ENCODE peak calls at places on chromosomes 7 and 10, in seven cellular contexts. Y is uterus; X is left lung; R is CD8-positive, alpha-beta T cell; J is psoas muscle; I is ovary; U is OCI-LY7. B is an unnamed sample.

GRCh38 chr7:110204527-110204926 is 886.4 kb upstream of the LRRN3 start:
- DNase-seq in Y (no peak), X (no peak), R (no peak), J (no peak), I (no peak), U (no peak), B (no peak)

GRCh38 chr10:31707578-31708411 is 220.8 kb downstream of the ARHGAP12 start:
- DNase-seq in Y (peak; percentile 78), X (peak; percentile 81), R (no peak), J (peak; percentile 69), I (peak; percentile 72), U (peak; percentile 3), B (no peak)

GRCh38 chr7:21429786-21430574 is 2.1 kb downstream of the SP4 start:
- DNase-seq in Y (no peak), X (no peak), R (no peak), J (no peak), I (no peak), U (no peak), B (no peak)

GRCh38 chr10:5948999-5949759 is 28.2 kb downstream of the IL15RA start:
- DNase-seq in Y (peak; percentile 75), X (peak; percentile 79), R (no peak), J (no peak), I (peak; percentile 66), U (peak; percentile 61), B (no peak)

GRCh38 chr7:47335071-47335470 is 246.8 kb downstream of the TNS3 start:
- DNase-seq in Y (no peak), X (no peak), R (no peak), J (no peak), I (no peak), U (no peak), B (no peak)

GRCh38 chr10:34109952-34110702 is 705.0 kb downstream of the PARD3 start:
- DNase-seq in Y (no peak), X (no peak), R (no peak), J (no peak), I (no peak), U (no peak), B (no peak)

GRCh38 chr7:28871083-28871482 is 87.0 kb downstream of the TRIL start:
- DNase-seq in Y (no peak), X (no peak), R (no peak), J (no peak), I (no peak), U (no peak), B (no peak)

GRCh38 chr10:121695731-121696464 is 97.7 kb upstream of the FGFR2 start:
- DNase-seq in Y (no peak), X (no peak), R (no peak), J (no peak), I (no peak), U (no peak), B (no peak)

GRCh38 chr7:140577656-140578055 is 63.0 kb downstream of the DENND2A start:
- DNase-seq in Y (no peak), X (no peak), R (no peak), J (no peak), I (no peak), U (no peak), B (no peak)
- H3K4me1 ChIP-seq in Y (no peaks in the 10 kb centered on the region), X (no peaks in the 10 kb centered on the region), R (no peaks in the 10 kb centered on the region), J (no peaks in the 10 kb centered on the region), I (no peaks in the 10 kb centered on the region), U (no peaks in the 10 kb centered on the region), B (no peaks in the 10 kb centered on the region)

GRCh38 chr7:57177856-57178767 is 45.9 kb upstream of the ZNF479 start:
- DNase-seq in Y (no peak), X (peak; percentile 31), R (no peak), J (no peak), I (no peak), U (no peak), B (no peak)
- H3K9me3 ChIP-seq in Y (no peaks in the 10 kb centered on the region), X (no peaks in the 10 kb centered on the region), R (no peaks in the 10 kb centered on the region), J (peaks cover 7% of the 10 kb centered on the region), I (no peaks in the 10 kb centered on the region), U (no peaks in the 10 kb centered on the region), B (no peaks in the 10 kb centered on the region)

GRCh38 chr10:58352956-58353610 is 18.3 kb downstream of the UBE2D1 start:
- DNase-seq in Y (no peak), X (no peak), R (no peak), J (no peak), I (no peak), U (no peak), B (no peak)
- H3K4me1 ChIP-seq in Y (no peaks in the 10 kb centered on the region), X (peaks cover 61% of the 10 kb centered on the region), R (peaks cover under 1% of the 10 kb centered on the region), J (peaks cover 89% of the 10 kb centered on the region), I (no peaks in the 10 kb centered on the region), U (no peaks in the 10 kb centered on the region), B (no peaks in the 10 kb centered on the region)

GRCh38 chr7:159119026-159119741 is 25.5 kb downstream of the VIPR2 start:
- DNase-seq in Y (no peak), X (peak; percentile 45), R (no peak), J (no peak), I (no peak), U (no peak), B (no peak)

GRCh38 chr7:159119851-159120539 is 24.7 kb downstream of the VIPR2 start:
- DNase-seq in Y (peak; percentile 6), X (peak; percentile 39), R (no peak), J (no peak), I (no peak), U (no peak), B (no peak)

GRCh38 chr7:159117366-159118219 is 27.1 kb downstream of the VIPR2 start:
- DNase-seq in Y (peak; percentile 5), X (no peak), R (no peak), J (peak; percentile 8), I (peak; percentile 9), U (no peak), B (no peak)

GRCh38 chr7:159118220-159118595 is 26.5 kb downstream of the VIPR2 start:
- DNase-seq in Y (peak; percentile 4), X (peak; percentile 9), R (no peak), J (no peak), I (no peak), U (no peak), B (no peak)

DNA sequence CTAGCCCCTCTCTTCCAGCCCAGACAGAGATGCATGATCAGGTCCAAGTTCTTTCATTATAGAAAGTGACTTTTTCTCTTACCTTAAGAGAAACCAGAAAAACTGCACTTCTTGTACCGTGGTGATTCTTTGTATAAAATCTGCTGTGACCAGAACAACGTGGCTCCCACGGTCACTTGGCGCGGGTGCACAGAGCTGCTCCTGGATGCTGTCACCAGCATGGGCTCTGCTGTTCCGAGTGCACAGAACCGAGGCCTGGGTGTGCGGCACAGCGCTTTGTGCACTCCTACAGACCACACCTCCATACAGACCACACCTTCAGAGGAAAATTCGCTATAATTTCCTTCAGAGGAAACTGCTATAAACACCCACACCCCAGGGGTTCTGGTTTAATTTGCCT is 26.0 kb downstream of the VIPR2 start:
- DNase-seq in Y (no peak), X (peak; percentile 65), R (no peak), J (no peak), I (no peak), U (no peak), B (no peak)
- H3K9me3 ChIP-seq in Y (no peaks in the 10 kb centered on the region), X (no peaks in the 10 kb centered on the region), R (no peaks in the 10 kb centered on the region), J (no peaks in the 10 kb centered on the region), I (no peaks in the 10 kb centered on the region), U (no peaks in the 10 kb centered on the region), B (no peaks in the 10 kb centered on the region)

DNA sequence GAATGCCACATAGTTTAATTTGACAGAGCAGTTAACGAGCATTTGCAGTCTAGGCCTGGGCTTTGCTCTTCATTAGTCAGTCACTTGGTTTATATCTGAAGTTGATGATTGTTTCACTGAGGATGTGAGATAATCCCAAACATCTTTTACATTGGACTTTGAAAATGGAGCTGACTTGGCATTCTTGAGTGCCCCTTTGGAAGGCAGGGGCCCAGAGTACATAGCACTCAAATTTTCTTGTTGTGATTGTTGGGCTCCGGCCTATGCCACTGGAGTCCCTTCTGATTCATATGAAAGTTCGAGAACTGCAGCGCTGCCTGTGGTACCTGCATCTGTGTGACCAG is 21.9 kb downstream of the DNAJB6 start:
- DNase-seq in Y (no peak), X (no peak), R (no peak), J (no peak), I (no peak), U (no peak), B (no peak)
- H3K4me1 ChIP-seq in Y (peaks cover 4% of the 10 kb centered on the region), X (peaks cover 41% of the 10 kb centered on the region), R (peaks cover 37% of the 10 kb centered on the region), J (peaks cover 88% of the 10 kb centered on the region), I (peaks cover 12% of the 10 kb centered on the region), U (no peaks in the 10 kb centered on the region), B (peaks cover 49% of the 10 kb centered on the region)

GRCh38 chr7:16399265-16399801 is 22.0 kb downstream of the CRPPA start:
- DNase-seq in Y (no peak), X (peak; percentile 22), R (no peak), J (no peak), I (no peak), U (no peak), B (no peak)
- H3K9me3 ChIP-seq in Y (no peaks in the 10 kb centered on the region), X (no peaks in the 10 kb centered on the region), R (peaks cover 5% of the 10 kb centered on the region), J (peaks cover 15% of the 10 kb centered on the region), I (no peaks in the 10 kb centered on the region), U (peaks cover 46% of the 10 kb centered on the region), B (no peaks in the 10 kb centered on the region)

DNA sequence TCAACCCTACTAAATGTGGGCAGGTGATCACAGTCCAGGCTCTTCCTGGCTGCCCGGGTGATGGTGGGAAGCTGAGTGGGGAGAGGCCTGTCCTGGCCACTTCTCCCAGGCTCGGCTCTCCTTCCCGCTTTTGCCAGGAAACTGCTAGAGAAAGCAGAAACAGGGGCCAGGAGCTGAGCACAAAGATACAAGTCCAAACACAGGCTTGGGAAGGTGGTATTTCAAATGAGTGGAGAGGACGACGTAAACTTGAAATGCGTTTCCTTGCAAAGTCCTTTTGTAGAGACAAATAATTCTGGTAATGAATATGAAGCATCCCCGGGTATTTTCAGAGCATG is 217.9 kb upstream of the KLF14 start:
- DNase-seq in Y (no peak), X (no peak), R (no peak), J (no peak), I (no peak), U (no peak), B (no peak)
- H3K4me1 ChIP-seq in Y (no peaks in the 10 kb centered on the region), X (peaks cover 43% of the 10 kb centered on the region), R (peaks cover 55% of the 10 kb centered on the region), J (peaks cover 46% of the 10 kb centered on the region), I (peaks cover 8% of the 10 kb centered on the region), U (peaks cover 6% of the 10 kb centered on the region), B (peaks cover 96% of the 10 kb centered on the region)

B was measured in CD4-positive, alpha-beta memory T cell.